ENCODE peak calls at places on chromosomes 16 and 17, in eight cellular contexts. One of them, this sample, is unnamed.

GRCh38 chr17:3029213-3029913 is 34.0 kb downstream of the OR1D5 start:
- DNase-seq in WTC11: no peak
- DNase-seq in heart left ventricle: peak
- DNase-seq in NCI-H774: no peak
- DNase-seq in HFF-Myc: no peak
- DNase-seq in skeletal muscle cell: no peak
- DNase-seq in mesendoderm: no peak
- DNase-seq in C1 segment of cervical spinal cord: no peak
- DNase-seq in this sample: no peak

GRCh38 chr16:89909777-89910716 is 8.6 kb upstream of the MC1R start:
- DNase-seq in NCI-H774: no peak
- DNase-seq in C1 segment of cervical spinal cord: peak
- DNase-seq in WTC11: peak
- DNase-seq in HFF-Myc: no peak
- DNase-seq in mesendoderm: peak
- DNase-seq in skeletal muscle cell: no peak
- DNase-seq in heart left ventricle: peak
- DNase-seq in this sample: peak

GRCh38 chr17:17675925-17676534 is 5.2 kb upstream of the RAI1 start:
- DNase-seq in HFF-Myc: no peak
- DNase-seq in mesendoderm: peak
- DNase-seq in C1 segment of cervical spinal cord: no peak
- DNase-seq in WTC11: peak
- DNase-seq in heart left ventricle: no peak
- DNase-seq in skeletal muscle cell: no peak
- DNase-seq in NCI-H774: no peak
- DNase-seq in this sample: peak

GRCh38 chr16:27801259-27801945 is 251.5 kb downstream of the KATNIP start:
- DNase-seq in C1 segment of cervical spinal cord: no peak
- DNase-seq in mesendoderm: no peak
- DNase-seq in NCI-H774: no peak
- DNase-seq in heart left ventricle: no peak
- DNase-seq in WTC11: no peak
- DNase-seq in skeletal muscle cell: no peak
- DNase-seq in HFF-Myc: no peak
- DNase-seq in this sample: no peak

GRCh38 chr16:28596115-28596630 is 677 bp downstream of the SULT1A2 start:
- DNase-seq in NCI-H774: no peak
- DNase-seq in heart left ventricle: no peak
- DNase-seq in mesendoderm: no peak
- DNase-seq in skeletal muscle cell: no peak
- DNase-seq in HFF-Myc: no peak
- DNase-seq in WTC11: no peak
- DNase-seq in C1 segment of cervical spinal cord: no peak
- DNase-seq in this sample: no peak

GRCh38 chr16:56849690-56850680 is 15.0 kb upstream of the SLC12A3 start:
- DNase-seq in NCI-H774: no peak
- DNase-seq in skeletal muscle cell: no peak
- DNase-seq in WTC11: no peak
- DNase-seq in C1 segment of cervical spinal cord: no peak
- DNase-seq in heart left ventricle: no peak
- DNase-seq in mesendoderm: no peak
- DNase-seq in HFF-Myc: no peak
- DNase-seq in this sample: no peak

GRCh38 chr16:83215417-83216001 is 588.7 kb downstream of the CDH13 start:
- DNase-seq in skeletal muscle cell: no peak
- DNase-seq in heart left ventricle: no peak
- DNase-seq in mesendoderm: peak
- DNase-seq in HFF-Myc: peak
- DNase-seq in C1 segment of cervical spinal cord: no peak
- DNase-seq in NCI-H774: no peak
- DNase-seq in WTC11: peak
- DNase-seq in this sample: peak

GRCh38 chr17:68352041-68352440 is 60.7 kb downstream of the ARSG start:
- DNase-seq in C1 segment of cervical spinal cord: no peak
- DNase-seq in skeletal muscle cell: no peak
- DNase-seq in HFF-Myc: no peak
- DNase-seq in NCI-H774: no peak
- DNase-seq in mesendoderm: no peak
- DNase-seq in WTC11: no peak
- DNase-seq in heart left ventricle: no peak
- DNase-seq in this sample: no peak

GRCh38 chr16:57089406-57089805 is 3.0 kb upstream of the CPNE2 start:
- DNase-seq in mesendoderm: no peak
- DNase-seq in HFF-Myc: no peak
- DNase-seq in C1 segment of cervical spinal cord: no peak
- DNase-seq in NCI-H774: peak
- DNase-seq in skeletal muscle cell: no peak
- DNase-seq in WTC11: no peak
- DNase-seq in heart left ventricle: no peak
- DNase-seq in this sample: no peak

GRCh38 chr17:76272541-76273434 is 7.6 kb downstream of the UBALD2 start:
- DNase-seq in heart left ventricle: no peak
- DNase-seq in skeletal muscle cell: no peak
- DNase-seq in HFF-Myc: no peak
- DNase-seq in C1 segment of cervical spinal cord: no peak
- DNase-seq in WTC11: no peak
- DNase-seq in mesendoderm: no peak
- DNase-seq in NCI-H774: no peak
- DNase-seq in this sample: no peak

GRCh38 chr17:44872131-44872768 is 24.6 kb downstream of the HIGD1B start:
- DNase-seq in heart left ventricle: peak
- DNase-seq in mesendoderm: no peak
- DNase-seq in C1 segment of cervical spinal cord: no peak
- DNase-seq in NCI-H774: peak
- DNase-seq in WTC11: no peak
- DNase-seq in skeletal muscle cell: no peak
- DNase-seq in HFF-Myc: no peak
- DNase-seq in this sample: no peak

GRCh38 chr17:77696151-77696719 is 262.3 kb upstream of the TNRC6C start:
- DNase-seq in heart left ventricle: no peak
- DNase-seq in WTC11: peak
- DNase-seq in C1 segment of cervical spinal cord: no peak
- DNase-seq in NCI-H774: no peak
- DNase-seq in skeletal muscle cell: no peak
- DNase-seq in mesendoderm: peak
- DNase-seq in HFF-Myc: no peak
- DNase-seq in this sample: no peak

GRCh38 chr17:61409301-61410099 is 9.9 kb downstream of the TBX2 start:
- DNase-seq in heart left ventricle: peak
- DNase-seq in C1 segment of cervical spinal cord: no peak
- DNase-seq in WTC11: peak
- DNase-seq in skeletal muscle cell: no peak
- DNase-seq in mesendoderm: no peak
- DNase-seq in HFF-Myc: no peak
- DNase-seq in NCI-H774: no peak
- DNase-seq in this sample: peak

GRCh38 chr17:81396722-81397313 is 1.6 kb downstream of the BAHCC1 start:
- DNase-seq in heart left ventricle: peak
- DNase-seq in mesendoderm: peak
- DNase-seq in C1 segment of cervical spinal cord: peak
- DNase-seq in NCI-H774: peak
- DNase-seq in HFF-Myc: no peak
- DNase-seq in skeletal muscle cell: no peak
- DNase-seq in WTC11: peak
- DNase-seq in this sample: no peak

GRCh38 chr16:71610447-71610846 is 15.5 kb upstream of the MARVELD3 start:
- DNase-seq in heart left ventricle: no peak
- DNase-seq in WTC11: no peak
- DNase-seq in mesendoderm: peak
- DNase-seq in skeletal muscle cell: no peak
- DNase-seq in HFF-Myc: no peak
- DNase-seq in C1 segment of cervical spinal cord: no peak
- DNase-seq in NCI-H774: no peak
- DNase-seq in this sample: no peak

GRCh38 chr17:37506678-37507077 is 17.0 kb downstream of the DUSP14 start:
- DNase-seq in C1 segment of cervical spinal cord: no peak
- DNase-seq in mesendoderm: peak
- DNase-seq in WTC11: peak
- DNase-seq in heart left ventricle: no peak
- DNase-seq in NCI-H774: no peak
- DNase-seq in HFF-Myc: no peak
- DNase-seq in skeletal muscle cell: no peak
- DNase-seq in this sample: peak

GRCh38 chr16:46908540-46909372 is 24.6 kb downstream of the GPT2 start:
- DNase-seq in skeletal muscle cell: no peak
- DNase-seq in mesendoderm: peak
- DNase-seq in HFF-Myc: peak
- DNase-seq in WTC11: peak
- DNase-seq in C1 segment of cervical spinal cord: peak
- DNase-seq in heart left ventricle: no peak
- DNase-seq in NCI-H774: no peak
- DNase-seq in this sample: peak

GRCh38 chr16:84925092-84925772 is 86.1 kb downstream of the ZDHHC7 start:
- DNase-seq in mesendoderm: peak
- DNase-seq in NCI-H774: no peak
- DNase-seq in C1 segment of cervical spinal cord: peak
- DNase-seq in WTC11: peak
- DNase-seq in skeletal muscle cell: no peak
- DNase-seq in HFF-Myc: no peak
- DNase-seq in heart left ventricle: peak
- DNase-seq in this sample: peak

This sample was measured in GM19239.